ENCODE peak calls at places on chromosomes 1 and 21, in eight cellular contexts. N, C, V, R, Y, D, I and B are unnamed samples.

GRCh38 chr1:39262802-39263201 is 58.3 kb downstream of the MACF1 start:
- DNase-seq in N (no peak), C (no peak), V (no peak), R (no peak), Y (peak; percentile 6), D (no peak), I (no peak), B (no peak)

GRCh38 chr1:228335406-228336307 is 71.0 kb downstream of the TRIM11 start:
- DNase-seq in N (peak; percentile 2), C (peak; percentile 5), V (no peak), R (no peak), Y (no peak), D (no peak), I (no peak), B (no peak)

GRCh38 chr21:41325138-41325537 is 8.5 kb downstream of the FAM3B start:
- DNase-seq in N (no peak), C (no peak), V (no peak), R (no peak), Y (no peak), D (no peak), I (no peak), B (no peak)

GRCh38 chr1:199173356-199173755 is 534.5 kb downstream of the PTPRC start:
- DNase-seq in N (no peak), C (no peak), V (no peak), R (peak; percentile 29), Y (peak; percentile 13), D (no peak), I (no peak), B (peak; percentile 23)

GRCh38 chr1:241706967-241707366 is 54.9 kb downstream of the WDR64 start:
- DNase-seq in N (no peak), C (no peak), V (no peak), R (peak; percentile 74), Y (peak; percentile 71), D (no peak), I (no peak), B (peak; percentile 38)

GRCh38 chr1:202998836-202999750 is 8.1 kb upstream of the TMEM183A start:
- DNase-seq in N (peak; percentile 66), C (no peak), V (peak; percentile 83), R (peak; percentile 72), Y (peak; percentile 45), D (no peak), I (peak; percentile 74), B (peak; percentile 63)

GRCh38 chr1:5597991-5598823 is 394.0 kb downstream of the NPHP4 start:
- DNase-seq in N (peak; percentile 21), C (no peak), V (peak; percentile 10), R (no peak), Y (no peak), D (peak; percentile 79), I (no peak), B (no peak)

GRCh38 chr1:31860576-31860975 is 44.8 kb upstream of the SPOCD1 start:
- DNase-seq in N (no peak), C (no peak), V (no peak), R (no peak), Y (no peak), D (no peak), I (no peak), B (no peak)

GRCh38 chr1:8814870-8815269 is 2.6 kb downstream of the RERE start:
- DNase-seq in N (peak; percentile 26), C (no peak), V (peak; percentile 27), R (no peak), Y (no peak), D (no peak), I (no peak), B (no peak)

GRCh38 chr1:207753611-207754010 is 1.8 kb downstream of the CD46 start:
- DNase-seq in N (no peak), C (no peak), V (no peak), R (no peak), Y (no peak), D (no peak), I (no peak), B (no peak)

GRCh38 chr1:111738436-111739221 is 566 bp downstream of the INKA2 start:
- DNase-seq in N (peak; percentile 49), C (peak; percentile 81), V (peak; percentile 65), R (peak; percentile 78), Y (peak; percentile 49), D (no peak), I (peak; percentile 71), B (peak; percentile 69)

GRCh38 chr1:53769780-53770179 is 30.8 kb upstream of the GLIS1 start:
- DNase-seq in N (no peak), C (no peak), V (no peak), R (peak; percentile 44), Y (peak; percentile 71), D (no peak), I (peak; percentile 33), B (no peak)

GRCh38 chr1:53765656-53766055 is 26.7 kb upstream of the GLIS1 start:
- DNase-seq in N (no peak), C (no peak), V (no peak), R (peak; percentile 87), Y (peak; percentile 53), D (no peak), I (peak; percentile 78), B (peak; percentile 51)

GRCh38 chr1:53766194-53766748 is 27.3 kb upstream of the GLIS1 start:
- DNase-seq in N (no peak), C (no peak), V (no peak), R (no peak), Y (no peak), D (no peak), I (no peak), B (no peak)

GRCh38 chr1:53769184-53769583 is 30.2 kb upstream of the GLIS1 start:
- DNase-seq in N (no peak), C (no peak), V (no peak), R (no peak), Y (no peak), D (no peak), I (no peak), B (no peak)

DNA sequence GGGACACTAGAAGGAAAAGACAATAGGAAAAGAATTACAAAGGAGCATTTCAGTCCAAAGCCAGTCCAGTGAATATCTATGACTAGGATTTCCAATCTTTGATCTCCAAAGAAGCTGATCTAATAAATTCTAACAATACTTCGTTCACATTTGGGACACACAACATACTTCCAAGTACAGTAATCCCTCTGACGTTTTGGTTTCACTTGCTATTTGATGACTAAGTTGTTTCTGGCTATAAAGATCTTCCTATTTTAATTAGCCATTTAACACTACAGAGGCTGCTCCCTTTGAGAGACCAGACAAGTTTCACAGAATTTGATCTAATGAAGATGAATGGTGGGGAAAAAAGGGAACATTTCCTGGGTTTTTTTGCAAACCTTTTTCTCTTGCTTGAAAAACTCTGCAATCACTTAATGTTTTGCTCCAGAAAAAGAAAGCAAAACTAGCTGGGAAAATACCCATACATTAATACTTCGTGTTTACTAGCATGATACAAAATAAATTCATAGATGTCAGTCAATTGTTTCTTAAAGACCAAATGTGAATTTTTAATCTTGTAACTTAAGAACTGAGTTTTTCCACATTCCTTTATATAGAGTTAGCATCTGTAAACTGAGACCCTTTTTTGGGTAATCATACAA is 27.9 kb upstream of the GLIS1 start:
- DNase-seq in N (no peak), C (no peak), V (no peak), R (peak; percentile 72), Y (peak; percentile 62), D (no peak), I (peak; percentile 45), B (peak; percentile 70)
- H3K4me3 ChIP-seq in N (no peak overlapping the region), C (no peak overlapping the region), V (no peak overlapping the region), R (no peak overlapping the region), Y (peak overlapping the region; percentile 46), D (no peak overlapping the region), I (peak overlapping the region; percentile 18), B (no peak overlapping the region)

GRCh38 chr1:51063121-51063520 is 38.9 kb upstream of the C1orf185 start:
- DNase-seq in N (no peak), C (no peak), V (no peak), R (peak; percentile 96), Y (peak; percentile 97), D (no peak), I (peak; percentile 92), B (peak; percentile 94)

GRCh38 chr1:51061231-51061943 is 40.6 kb upstream of the C1orf185 start:
- DNase-seq in N (no peak), C (no peak), V (no peak), R (peak; percentile 31), Y (peak; percentile 38), D (no peak), I (no peak), B (peak; percentile 14)

GRCh38 chr1:51058863-51059262 is 43.2 kb upstream of the C1orf185 start:
- DNase-seq in N (no peak), C (no peak), V (peak; percentile 33), R (peak; percentile 45), Y (peak; percentile 47), D (no peak), I (peak; percentile 39), B (no peak)
- TF ChIP-seq CTCF in N (peak; percentile 15), C (peak; percentile 14), V (peak; percentile 73), R (peak; percentile 48), Y (peak; percentile 61), D (peak; percentile 16), I (peak; percentile 38), B (peak; percentile 51)

GRCh38 chr1:226712779-226713420 is 26.2 kb downstream of the ITPKB start:
- DNase-seq in N (no peak), C (no peak), V (peak; percentile 88), R (no peak), Y (no peak), D (no peak), I (no peak), B (no peak)

GRCh38 chr1:226719596-226720386 is 19.3 kb downstream of the ITPKB start:
- DNase-seq in N (no peak), C (no peak), V (no peak), R (no peak), Y (no peak), D (no peak), I (no peak), B (no peak)

GRCh38 chr1:226714148-226714547 is 24.9 kb downstream of the ITPKB start:
- DNase-seq in N (no peak), C (no peak), V (no peak), R (peak; percentile 19), Y (no peak), D (no peak), I (no peak), B (no peak)

GRCh38 chr1:226716577-226716976 is 22.5 kb downstream of the ITPKB start:
- DNase-seq in N (no peak), C (no peak), V (no peak), R (no peak), Y (no peak), D (no peak), I (no peak), B (no peak)

DNA sequence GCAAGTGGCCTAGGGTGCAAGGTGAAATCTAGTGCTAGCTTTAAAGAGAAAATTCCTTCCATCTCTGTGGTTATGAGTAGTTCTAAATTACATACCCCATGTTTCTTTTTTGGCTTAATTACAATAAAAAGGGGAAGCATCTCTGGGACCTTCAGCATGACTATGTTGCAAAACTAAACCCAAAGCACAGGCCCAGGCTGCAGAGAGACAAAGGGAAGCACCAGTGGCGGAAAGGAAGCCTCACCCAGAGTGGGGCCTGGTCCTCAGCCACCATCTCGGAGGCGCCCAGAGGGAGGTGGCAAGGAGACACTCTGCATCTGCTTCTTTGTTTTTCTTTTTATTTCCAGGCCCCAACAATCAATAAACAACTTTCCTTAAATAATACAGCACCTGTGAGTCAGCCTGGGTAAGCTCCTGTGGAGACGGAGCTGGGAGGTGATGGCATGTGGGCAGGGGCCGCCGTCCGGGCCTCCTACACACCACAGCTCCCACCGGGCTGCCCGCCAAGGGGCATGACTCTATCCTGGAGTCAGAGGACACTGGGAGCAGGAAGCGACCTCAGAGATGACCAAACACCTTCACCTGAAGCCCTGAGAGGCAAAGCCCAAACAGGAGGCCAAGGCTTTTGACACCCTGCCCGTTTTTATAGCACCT is 21.7 kb downstream of the ITPKB start:
- DNase-seq in N (no peak), C (no peak), V (peak; percentile 72), R (no peak), Y (no peak), D (no peak), I (no peak), B (no peak)
- H3K4me3 ChIP-seq in N (no peak overlapping the region), C (no peak overlapping the region), V (peak overlapping the region; percentile 48), R (no peak overlapping the region), Y (no peak overlapping the region), D (no peak overlapping the region), I (no peak overlapping the region), B (no peak overlapping the region)

GRCh38 chr1:233172201-233172600 is 123.3 kb downstream of the PCNX2 start:
- DNase-seq in N (no peak), C (no peak), V (no peak), R (peak; percentile 70), Y (peak; percentile 33), D (no peak), I (peak; percentile 72), B (peak; percentile 29)
- TF ChIP-seq CTCF in N (peak; percentile 48), C (no peak), V (peak; percentile 25), R (peak; percentile 43), Y (peak; percentile 35), D (peak; percentile 20), I (peak; percentile 34), B (peak; percentile 35)